ENCODE peak calls at places on chromosomes 7 and 10, in nine cellular contexts. A is NCI-H1092; I is effector CD4-positive, alpha-beta T cell; N is effector memory CD4-positive, alpha-beta T cell; W is left kidney; V is GOT3; F is ACHN; L is psoas muscle; O is nucleus accumbens. Y is an unnamed sample.

GRCh38 chr10:104246981-104247380 is 7.7 kb upstream of the GSTO1 start:
- DNase-seq in A (no peak), I (no peak), N (no peak), W (no peak), V (no peak), F (no peak), L (no peak), O (no peak), Y (no peak)

GRCh38 chr10:11895598-11895997 is 72.4 kb downstream of the PROSER2 start:
- DNase-seq in A (no peak), I (no peak), N (no peak), W (no peak), V (no peak), F (no peak), L (no peak), O (no peak), Y (no peak)

GRCh38 chr7:99219985-99220384 is 12.1 kb upstream of the KPNA7 start:
- DNase-seq in A (no peak), I (no peak), N (no peak), W (peak), V (no peak), F (no peak), L (no peak), O (no peak), Y (no peak)

GRCh38 chr7:1945558-1945957 is 275.5 kb downstream of the ELFN1 start:
- DNase-seq in A (no peak), I (no peak), N (no peak), W (no peak), V (no peak), F (no peak), L (peak), O (no peak), Y (no peak)

GRCh38 chr7:32206987-32207386 is 136.8 kb upstream of the PDE1C start:
- DNase-seq in A (peak), I (no peak), N (no peak), W (peak), V (no peak), F (peak), L (no peak), O (no peak), Y (no peak)

GRCh38 chr7:75966209-75966961 is 28.0 kb downstream of the TMEM120A start:
- DNase-seq in A (peak), I (no peak), N (no peak), W (peak), V (no peak), F (no peak), L (peak), O (peak), Y (peak)

GRCh38 chr10:124573726-124574455 is 112.3 kb downstream of the LHPP start:
- DNase-seq in A (no peak), I (no peak), N (no peak), W (no peak), V (no peak), F (no peak), L (no peak), O (no peak), Y (no peak)

GRCh38 chr10:113890769-113891168 is 36.3 kb downstream of the NHLRC2 start:
- DNase-seq in A (no peak), I (no peak), N (no peak), W (no peak), V (no peak), F (no peak), L (no peak), O (no peak), Y (no peak)

GRCh38 chr10:29039659-29040309 is 249.1 kb upstream of the LYZL1 start:
- DNase-seq in A (no peak), I (no peak), N (no peak), W (peak), V (peak), F (no peak), L (no peak), O (no peak), Y (no peak)

GRCh38 chr10:128527730-128528129 is 401.5 kb upstream of the MKI67 start:
- DNase-seq in A (no peak), I (no peak), N (no peak), W (peak), V (no peak), F (no peak), L (no peak), O (no peak), Y (no peak)

GRCh38 chr10:32938554-32939061 is 19.4 kb downstream of the ITGB1 start:
- DNase-seq in A (no peak), I (no peak), N (no peak), W (peak), V (no peak), F (no peak), L (no peak), O (peak), Y (peak)

GRCh38 chr7:94972296-94972695 is 64.9 kb downstream of the PPP1R9A start:
- DNase-seq in A (no peak), I (no peak), N (no peak), W (peak), V (no peak), F (peak), L (no peak), O (no peak), Y (no peak)

GRCh38 chr7:98211221-98211675 is at the start of gene BHLHA15:
- DNase-seq in A (no peak), I (no peak), N (peak), W (peak), V (no peak), F (peak), L (no peak), O (no peak), Y (peak)

GRCh38 chr10:46240684-46241565 is 45.9 kb upstream of the ANTXRL start:
- DNase-seq in A (no peak), I (no peak), N (no peak), W (no peak), V (no peak), F (no peak), L (no peak), O (no peak), Y (no peak)

GRCh38 chr7:129438839-129439640 is 4.8 kb downstream of the STRIP2 start:
- DNase-seq in A (no peak), I (no peak), N (no peak), W (peak), V (peak), F (peak), L (no peak), O (no peak), Y (no peak)

Y was measured in NCI-H2029.